ENCODE peak calls at places on chromosomes 1 and 21, in five cellular contexts. K is H1, Q is SK-N-SH, P is GM12878, W is HepG2. T is an unnamed sample.

GRCh38 chr1:2832506-2833453 is 31.3 kb upstream of the TTC34 start:
- DNase-seq in K (no peak), Q (no peak), P (no peak), W (no peak), T (no peak)

GRCh38 chr1:27428316-27429028 is 36.0 kb downstream of the GPR3 start:
- DNase-seq in K (no peak), Q (peak; percentile 60), P (no peak), W (no peak), T (peak; percentile 42)

GRCh38 chr1:174786760-174787159 is 213.0 kb upstream of the CACYBP start:
- DNase-seq in K (no peak), Q (no peak), P (peak; percentile 45), W (no peak), T (no peak)

GRCh38 chr1:76066390-76066789 is 8.2 kb upstream of the ST6GALNAC3 start:
- DNase-seq in K (no peak), Q (no peak), P (no peak), W (no peak), T (no peak)

GRCh38 chr1:72202761-72203160 is 79.6 kb downstream of the NEGR1 start:
- DNase-seq in K (no peak), Q (no peak), P (no peak), W (no peak), T (no peak)

GRCh38 chr1:150981177-150981804 is 801 bp upstream of the ANXA9 start:
- DNase-seq in K (peak; percentile 60), Q (no peak), P (no peak), W (peak; percentile 87), T (no peak)

GRCh38 chr21:22399717-22400520 is 1401.7 kb downstream of the NCAM2 start:
- DNase-seq in K (no peak), Q (no peak), P (no peak), W (no peak), T (no peak)

GRCh38 chr1:114660250-114660649 is 9.6 kb downstream of the DENND2C start:
- DNase-seq in K (no peak), Q (no peak), P (no peak), W (no peak), T (no peak)

GRCh38 chr21:45248301-45248892 is 39.3 kb downstream of the POFUT2 start:
- DNase-seq in K (no peak), Q (no peak), P (no peak), W (no peak), T (no peak)

GRCh38 chr21:46180778-46181391 is 3.4 kb downstream of the SPATC1L start:
- DNase-seq in K (no peak), Q (no peak), P (no peak), W (no peak), T (no peak)

GRCh38 chr1:240337795-240338194 is 246.1 kb downstream of the FMN2 start:
- DNase-seq in K (no peak), Q (peak; percentile 5), P (no peak), W (no peak), T (no peak)

GRCh38 chr1:165787741-165788140 is 19.1 kb upstream of the TMCO1 start:
- DNase-seq in K (no peak), Q (no peak), P (no peak), W (no peak), T (no peak)

GRCh38 chr1:159009704-159010361 is at the start of gene IFI16:
- DNase-seq in K (no peak), Q (no peak), P (peak; percentile 87), W (no peak), T (peak; percentile 51)

GRCh38 chr21:41580758-41581554 is 73.0 kb upstream of the TMPRSS2 start:
- DNase-seq in K (no peak), Q (no peak), P (no peak), W (no peak), T (no peak)

GRCh38 chr1:114009393-114009792 is 30.1 kb downstream of the OLFML3 start:
- DNase-seq in K (no peak), Q (no peak), P (no peak), W (peak; percentile 34), T (no peak)

GRCh38 chr1:103576065-103576464 is 4.7 kb downstream of the AMY2B start:
- DNase-seq in K (no peak), Q (no peak), P (no peak), W (no peak), T (no peak)

GRCh38 chr1:240111558-240111957 is 19.9 kb downstream of the FMN2 start:
- DNase-seq in K (no peak), Q (no peak), P (no peak), W (no peak), T (no peak)

GRCh38 chr1:151693057-151693651 is 23.4 kb downstream of the CELF3 start:
- DNase-seq in K (no peak), Q (peak; percentile 72), P (no peak), W (peak; percentile 36), T (no peak)

GRCh38 chr1:22318279-22318983 is 133.2 kb upstream of the ZBTB40 start:
- DNase-seq in K (no peak), Q (peak; percentile 93), P (no peak), W (no peak), T (no peak)

GRCh38 chr1:94418664-94419655 is 771 bp downstream of the ABCD3 start:
- DNase-seq in K (no peak), Q (peak; percentile 72), P (no peak), W (no peak), T (peak; percentile 7)

GRCh38 chr1:212219679-212220463 is 65.3 kb upstream of the PPP2R5A start:
- DNase-seq in K (no peak), Q (no peak), P (no peak), W (no peak), T (no peak)

GRCh38 chr1:3089490-3089889 is 20.5 kb downstream of the PRDM16 start:
- DNase-seq in K (no peak), Q (no peak), P (no peak), W (no peak), T (no peak)

GRCh38 chr1:20355828-20356735 is 65.4 kb downstream of the VWA5B1 start:
- DNase-seq in K (no peak), Q (no peak), P (no peak), W (no peak), T (no peak)

GRCh38 chr1:158203693-158204457 is 23.2 kb downstream of the CD1D start:
- DNase-seq in K (no peak), Q (peak; percentile 40), P (peak; percentile 8), W (peak; percentile 49), T (peak; percentile 71)

GRCh38 chr21:43193651-43194302 is 25.0 kb downstream of the CRYAA start:
- DNase-seq in K (no peak), Q (peak; percentile 38), P (no peak), W (no peak), T (no peak)

GRCh38 chr1:109500886-109501285 is 7.0 kb downstream of the CYB561D1 start:
- DNase-seq in K (no peak), Q (no peak), P (no peak), W (no peak), T (no peak)

GRCh38 chr1:181028241-181029014 is 5.4 kb upstream of the MR1 start:
- DNase-seq in K (no peak), Q (no peak), P (no peak), W (no peak), T (no peak)

GRCh38 chr1:41098657-41099207 is 77.2 kb upstream of the SLFNL1 start:
- DNase-seq in K (no peak), Q (no peak), P (no peak), W (no peak), T (no peak)

GRCh38 chr1:41100170-41100569 is 78.6 kb upstream of the SLFNL1 start:
- DNase-seq in K (no peak), Q (no peak), P (no peak), W (no peak), T (no peak)

GRCh38 chr1:41102653-41103052 is 81.1 kb upstream of the SLFNL1 start:
- DNase-seq in K (no peak), Q (no peak), P (no peak), W (no peak), T (no peak)

GRCh38 chr1:41103761-41104160 is 82.2 kb upstream of the SLFNL1 start:
- DNase-seq in K (no peak), Q (no peak), P (no peak), W (no peak), T (no peak)

DNA sequence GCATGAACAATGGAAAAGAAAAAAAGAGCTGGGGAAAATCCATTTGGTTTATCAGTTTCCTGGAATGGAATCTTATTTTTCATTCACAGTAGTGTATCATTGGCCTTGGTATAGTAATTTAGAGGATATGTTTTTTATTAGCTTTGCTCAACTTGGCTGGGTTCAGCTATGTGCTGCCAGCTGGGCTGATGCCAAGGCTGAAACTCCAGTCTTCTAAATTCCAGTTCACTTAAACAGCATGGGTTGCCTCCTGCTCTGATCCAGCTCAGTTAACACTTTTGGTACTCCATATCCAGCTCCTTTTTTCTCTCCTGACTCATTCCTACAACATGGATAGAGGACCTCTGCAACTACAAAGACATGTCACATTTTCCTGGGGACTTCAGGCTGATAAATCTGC is 80.7 kb upstream of the SLFNL1 start:
- DNase-seq in K (no peak), Q (peak; percentile 56), P (no peak), W (no peak), T (no peak)
- TF ChIP-seq EP300 in K (no peak), Q (peak; percentile 71), P (no peak), W (no peak), T (no peak)

GRCh38 chr1:229254910-229255541 is 15.9 kb upstream of the RAB4A start:
- DNase-seq in K (no peak), Q (peak; percentile 35), P (no peak), W (peak; percentile 41), T (no peak)

GRCh38 chr1:229260297-229260696 is 10.6 kb upstream of the RAB4A start:
- DNase-seq in K (no peak), Q (no peak), P (no peak), W (no peak), T (no peak)

GRCh38 chr1:229262239-229262638 is 8.7 kb upstream of the RAB4A start:
- DNase-seq in K (no peak), Q (no peak), P (no peak), W (no peak), T (no peak)

GRCh38 chr1:229258851-229259110 is 12.1 kb upstream of the RAB4A start:
- DNase-seq in K (no peak), Q (no peak), P (no peak), W (no peak), T (no peak)

GRCh38 chr1:229258031-229258850 is 12.7 kb upstream of the RAB4A start:
- DNase-seq in K (no peak), Q (peak; percentile 69), P (no peak), W (peak; percentile 66), T (peak; percentile 73)
- TF ChIP-seq RFX5 in K (no peak), Q (no peak), P (no peak), W (no peak), T (no peak)

GRCh38 chr1:202249846-202250245 is 56.2 kb downstream of the LGR6 start:
- DNase-seq in K (no peak), Q (no peak), P (no peak), W (no peak), T (no peak)
- TF ChIP-seq GABPA in K (no peak), Q (no peak), P (no peak), W (no peak), T (no peak)

GRCh38 chr1:229296541-229296941 is 25.6 kb downstream of the RAB4A start:
- DNase-seq in K (no peak), Q (no peak), P (no peak), W (no peak), T (no peak)

GRCh38 chr1:229297746-229298145 is 26.8 kb downstream of the RAB4A start:
- DNase-seq in K (no peak), Q (no peak), P (no peak), W (no peak), T (no peak)

GRCh38 chr1:229293528-229294204 is 22.8 kb downstream of the RAB4A start:
- DNase-seq in K (no peak), Q (no peak), P (no peak), W (no peak), T (no peak)

GRCh38 chr1:229298420-229298819 is 27.5 kb downstream of the RAB4A start:
- DNase-seq in K (no peak), Q (no peak), P (no peak), W (peak; percentile 56), T (no peak)

GRCh38 chr1:229295745-229296144 is 24.8 kb downstream of the RAB4A start:
- DNase-seq in K (no peak), Q (no peak), P (no peak), W (no peak), T (no peak)
- TF ChIP-seq EP300 in K (no peak), Q (no peak), P (no peak), W (no peak), T (no peak)

T was measured in K562.